ENCODE peak calls at places on chromosomes 1 and 21, in ten cellular contexts. M, L, T, J, K, U, N, A, F and P are unnamed samples.

GRCh38 chr1:53068314-53069084 is 6.5 kb downstream of the PODN start:
- DNase-seq in U (no peak), N (no peak), M (no peak), T (peak), J (no peak), A (no peak), F (no peak), L (no peak), K (no peak), P (no peak)

GRCh38 chr1:192776998-192777397 is 31.8 kb upstream of the RGS2 start:
- DNase-seq in J (no peak), N (no peak), A (no peak), U (no peak), K (no peak), T (no peak), F (no peak), L (no peak), M (no peak), P (no peak)

GRCh38 chr21:36887983-36888382 is 78.5 kb downstream of the HLCS start:
- DNase-seq in F (no peak), U (no peak), J (no peak), N (no peak), A (peak), L (no peak), M (no peak), T (no peak), K (no peak), P (no peak)

GRCh38 chr21:36385233-36385908 is at the start of gene CHAF1B:
- DNase-seq in L (peak), N (peak), U (peak), A (peak), T (no peak), M (peak), K (peak), J (peak), F (peak), P (peak)

GRCh38 chr1:22204057-22204840 is 61.4 kb upstream of the WNT4 start:
- DNase-seq in F (no peak), L (no peak), K (no peak), J (no peak), N (no peak), T (peak), U (no peak), M (no peak), A (no peak), P (no peak)

GRCh38 chr1:20358761-20359263 is 68.1 kb downstream of the VWA5B1 start:
- DNase-seq in K (no peak), T (peak), M (no peak), N (peak), J (peak), L (no peak), U (peak), F (peak), A (peak), P (peak)

GRCh38 chr1:239237912-239238311 is 148.5 kb upstream of the CHRM3 start:
- DNase-seq in M (no peak), N (no peak), J (no peak), L (no peak), T (no peak), F (no peak), U (no peak), A (no peak), K (no peak), P (no peak)

GRCh38 chr1:15028117-15028516 is 125.4 kb upstream of the TMEM51 start:
- DNase-seq in J (peak), N (no peak), U (peak), T (no peak), L (no peak), F (peak), M (no peak), K (no peak), A (peak), P (no peak)

GRCh38 chr1:227546598-227547313 is 16.6 kb upstream of the ZNF678 start:
- DNase-seq in U (no peak), M (no peak), T (peak), N (no peak), A (no peak), K (no peak), L (no peak), J (no peak), F (no peak), P (no peak)

GRCh38 chr1:216653001-216653400 is 70.2 kb downstream of the ESRRG start:
- DNase-seq in K (no peak), F (no peak), L (no peak), J (no peak), U (no peak), N (no peak), T (no peak), M (no peak), A (no peak), P (no peak)

GRCh38 chr1:15775706-15776105 is 17.1 kb downstream of the FBLIM1 start:
- DNase-seq in M (no peak), J (no peak), T (no peak), L (no peak), F (no peak), N (no peak), A (peak), K (no peak), U (no peak), P (no peak)

GRCh38 chr1:172354291-172354940 is 66.1 kb upstream of the C1orf105 start:
- DNase-seq in U (no peak), J (no peak), N (no peak), F (no peak), T (no peak), K (no peak), L (no peak), A (no peak), M (no peak), P (no peak)

GRCh38 chr1:172357753-172358152 is 62.7 kb upstream of the C1orf105 start:
- DNase-seq in M (no peak), L (no peak), T (no peak), N (no peak), F (no peak), K (no peak), J (no peak), U (no peak), A (no peak), P (peak)

GRCh38 chr1:172359531-172359991 is 60.9 kb upstream of the C1orf105 start:
- DNase-seq in N (no peak), L (no peak), J (peak), A (peak), K (no peak), U (peak), F (no peak), T (no peak), M (no peak), P (peak)

GRCh38 chr1:172360511-172360910 is 60.0 kb upstream of the C1orf105 start:
- DNase-seq in T (no peak), M (no peak), L (no peak), F (no peak), N (peak), U (no peak), J (no peak), K (no peak), A (peak), P (peak)

GRCh38 chr1:172356620-172357019 is 63.9 kb upstream of the C1orf105 start:
- DNase-seq in F (no peak), T (no peak), U (peak), A (peak), K (no peak), J (peak), M (peak), N (no peak), L (peak), P (peak)
- TF ChIP-seq CTCF in F (no peak), T (peak), U (peak), A (no peak), K (no peak), J (no peak), M (no peak), N (no peak), L (no peak), P (no peak)

DNA sequence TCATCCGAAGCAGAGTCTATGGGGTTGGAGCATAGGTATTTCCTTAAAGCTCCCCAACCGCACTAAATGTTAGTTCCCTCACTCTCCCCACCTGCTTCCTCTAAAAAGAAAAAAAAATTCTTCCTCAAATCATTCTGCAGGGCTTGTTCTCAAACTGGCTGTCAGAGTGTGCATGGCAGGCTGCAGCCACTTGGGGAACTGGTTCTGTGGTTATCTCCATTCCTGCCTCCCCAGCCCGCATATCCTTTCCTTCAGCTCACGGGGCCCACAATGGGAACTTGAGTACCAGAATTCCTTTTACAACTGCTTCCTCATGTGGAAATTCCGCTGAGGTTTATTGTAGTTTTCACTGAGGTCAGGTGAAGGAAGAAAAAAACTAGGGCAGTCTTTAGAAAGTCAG is 159.2 kb downstream of the PIGK start:
- DNase-seq in L (no peak), K (no peak), T (no peak), A (no peak), F (no peak), N (peak), U (no peak), J (no peak), M (no peak), P (no peak)
- TF ChIP-seq CTCF in L (no peak), K (no peak), T (no peak), A (no peak), F (no peak), N (no peak), U (no peak), J (no peak), M (no peak), P (no peak)

GRCh38 chr1:26788515-26788785 is 700 bp downstream of the PIGV start:
- DNase-seq in U (no peak), K (no peak), T (no peak), A (no peak), N (no peak), F (no peak), J (no peak), M (no peak), L (no peak), P (no peak)

GRCh38 chr1:26786437-26787380 is 1.0 kb upstream of the PIGV start:
- DNase-seq in T (no peak), A (peak), J (peak), N (peak), L (peak), F (peak), U (peak), M (peak), K (peak), P (peak)

GRCh38 chr1:26787381-26787705 is 407 bp upstream of the PIGV start:
- DNase-seq in K (peak), F (no peak), L (no peak), M (peak), J (peak), T (no peak), A (peak), U (no peak), N (no peak), P (no peak)

GRCh38 chr1:26788836-26789611 is 1.3 kb downstream of the PIGV start:
- DNase-seq in F (peak), K (peak), L (peak), M (peak), U (peak), A (peak), J (peak), T (no peak), N (peak), P (peak)

GRCh38 chr1:26787706-26788514 is at the start of gene PIGV:
- DNase-seq in K (peak), J (peak), N (peak), F (peak), U (peak), M (peak), L (peak), T (peak), A (peak), P (peak)
- TF ChIP-seq CTCF in K (no peak), J (no peak), N (no peak), F (no peak), U (no peak), M (no peak), L (peak), T (peak), A (no peak), P (no peak)

GRCh38 chr1:201546093-201546492 is 7.2 kb downstream of the NAV1 start:
- DNase-seq in J (no peak), U (no peak), K (no peak), F (no peak), N (peak), T (no peak), A (no peak), M (no peak), L (no peak), P (no peak)
- TF ChIP-seq CTCF in J (no peak), U (no peak), K (no peak), F (no peak), N (peak), T (peak), A (no peak), M (no peak), L (no peak), P (peak)

GRCh38 chr21:32163386-32163785 is 115.5 kb downstream of the MIS18A start:
- DNase-seq in J (no peak), M (no peak), K (no peak), T (no peak), A (no peak), U (no peak), L (no peak), F (no peak), N (no peak), P (no peak)
- TF ChIP-seq CTCF in J (no peak), M (no peak), K (no peak), T (no peak), A (no peak), U (no peak), L (no peak), F (no peak), N (no peak), P (no peak)

GRCh38 chr1:10785855-10786638 is 10.4 kb downstream of the CASZ1 start:
- DNase-seq in K (no peak), T (peak), M (no peak), F (no peak), N (no peak), L (no peak), U (no peak), J (no peak), A (no peak), P (no peak)

GRCh38 chr1:10789392-10790154 is 6.9 kb downstream of the CASZ1 start:
- DNase-seq in K (no peak), U (no peak), L (no peak), N (no peak), A (no peak), T (peak), F (no peak), M (no peak), J (no peak), P (no peak)

GRCh38 chr1:10790155-10790707 is 6.2 kb downstream of the CASZ1 start:
- DNase-seq in L (no peak), K (no peak), T (no peak), J (no peak), N (no peak), A (no peak), M (no peak), F (no peak), U (no peak), P (no peak)

GRCh38 chr1:10787274-10787673 is 9.2 kb downstream of the CASZ1 start:
- DNase-seq in F (no peak), T (peak), A (no peak), M (no peak), L (no peak), J (no peak), N (no peak), K (no peak), U (no peak), P (no peak)

GRCh38 chr1:10788592-10789006 is 7.8 kb downstream of the CASZ1 start:
- DNase-seq in K (no peak), J (peak), U (no peak), T (peak), M (no peak), N (peak), L (no peak), F (peak), A (peak), P (no peak)
- TF ChIP-seq CTCF in K (no peak), J (peak), U (peak), T (peak), M (no peak), N (no peak), L (peak), F (peak), A (no peak), P (no peak)

GRCh38 chr1:29707796-29708195 is 471.5 kb downstream of the PTPRU start:
- DNase-seq in F (no peak), A (no peak), T (no peak), L (no peak), K (no peak), N (no peak), J (no peak), M (no peak), U (no peak), P (no peak)

GRCh38 chr1:29708381-29708780 is 472.1 kb downstream of the PTPRU start:
- DNase-seq in J (peak), T (no peak), N (no peak), A (peak), L (no peak), M (no peak), U (no peak), K (no peak), F (no peak), P (no peak)

GRCh38 chr1:29704430-29704829 is 468.1 kb downstream of the PTPRU start:
- DNase-seq in K (no peak), F (no peak), U (no peak), M (no peak), N (no peak), L (no peak), T (no peak), A (no peak), J (no peak), P (no peak)

GRCh38 chr1:29708818-29709710 is 472.7 kb downstream of the PTPRU start:
- DNase-seq in F (no peak), M (no peak), N (peak), T (no peak), A (peak), J (peak), L (no peak), K (no peak), U (peak), P (peak)

DNA sequence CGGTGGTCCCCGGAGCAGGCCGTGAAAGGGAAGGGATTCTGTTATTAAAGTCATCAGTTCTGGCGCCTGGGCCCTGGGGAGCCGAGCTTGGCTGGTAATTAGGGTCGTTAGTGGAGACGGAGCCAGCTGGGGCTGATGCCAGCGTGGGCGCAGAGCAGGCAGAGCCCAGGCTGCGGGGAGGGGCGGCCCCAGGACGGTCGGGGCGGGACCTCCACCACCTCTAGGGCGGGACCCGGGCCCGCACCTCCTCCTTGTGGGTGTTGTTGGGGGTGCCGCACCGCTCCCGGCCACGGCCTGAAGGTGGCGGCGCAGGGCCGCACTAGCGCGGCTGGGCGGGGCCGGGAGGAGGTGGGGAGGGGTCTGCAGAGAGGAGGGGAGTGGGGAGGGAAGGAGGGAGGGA is 470.6 kb downstream of the PTPRU start:
- DNase-seq in F (no peak), J (peak), K (peak), U (peak), L (no peak), N (peak), T (no peak), A (peak), M (peak), P (peak)
- TF ChIP-seq CTCF in F (no peak), J (peak), K (peak), U (peak), L (peak), N (no peak), T (peak), A (peak), M (no peak), P (peak)